ENCODE peak calls at places on chromosomes 1 and 21, in six cellular contexts. N is BJ; D is AG04450; J is neural crest cell; W is cardiac muscle cell; H is CD4-positive, alpha-beta T cell. B is an unnamed sample.
A peak's percentile ranks its signal among the peaks of the same experiment; 100 is the strongest.

GRCh38 chr21:37684577-37684976 is 231.7 kb downstream of the KCNJ6 start:
- DNase-seq in W (no peak), H (no peak), D (no peak), J (no peak), N (no peak), B (no peak)

GRCh38 chr1:208174736-208175507 is 69.3 kb downstream of the PLXNA2 start:
- DNase-seq in H (no peak), N (no peak), W (no peak), D (no peak), J (no peak), B (no peak)

GRCh38 chr1:230191079-230191478 is 124.0 kb downstream of the GALNT2 start:
- DNase-seq in H (no peak), N (no peak), W (peak; percentile 48), J (no peak), D (no peak), B (no peak)

GRCh38 chr1:17574502-17574901 is 35.0 kb downstream of the ARHGEF10L start:
- DNase-seq in J (peak; percentile 22), H (no peak), W (no peak), N (no peak), D (no peak), B (no peak)

GRCh38 chr1:207327994-207328393 is 6.5 kb downstream of the CD55 start:
- DNase-seq in W (no peak), J (no peak), D (peak; percentile 37), H (no peak), N (no peak), B (no peak)

GRCh38 chr21:45577806-45578801 is 35.9 kb upstream of the SLC19A1 start:
- DNase-seq in N (no peak), W (no peak), D (no peak), H (no peak), J (no peak), B (no peak)

GRCh38 chr1:175132456-175132855 is 60.1 kb downstream of the KIAA0040 start:
- DNase-seq in J (no peak), D (no peak), W (no peak), H (no peak), N (peak; percentile 52), B (no peak)

GRCh38 chr1:41236781-41237180 is 5.3 kb downstream of the SCMH1 start:
- DNase-seq in W (no peak), D (no peak), N (no peak), H (no peak), J (no peak), B (no peak)

GRCh38 chr1:40861227-40862003 is 748 bp downstream of the CITED4 start:
- DNase-seq in D (no peak), J (no peak), N (no peak), W (peak; percentile 68), H (peak; percentile 15), B (peak; percentile 59)

GRCh38 chr1:22207605-22208264 is 64.8 kb upstream of the WNT4 start:
- DNase-seq in N (no peak), W (no peak), H (no peak), D (no peak), J (no peak), B (no peak)

GRCh38 chr1:228017356-228018124 is 10.7 kb downstream of the WNT3A start:
- DNase-seq in H (no peak), W (no peak), D (no peak), J (no peak), N (no peak), B (no peak)

GRCh38 chr1:41891403-41891896 is 27.3 kb downstream of the HIVEP3 start:
- DNase-seq in J (no peak), N (no peak), D (no peak), H (peak; percentile 54), W (no peak), B (peak; percentile 76)

GRCh38 chr1:246417152-246417812 is 89.8 kb downstream of the SMYD3 start:
- DNase-seq in H (no peak), N (no peak), J (no peak), W (no peak), D (no peak), B (no peak)

GRCh38 chr1:205232122-205232820 is 4.5 kb downstream of the TMCC2 start:
- DNase-seq in N (no peak), D (no peak), W (no peak), H (no peak), J (no peak), B (no peak)

GRCh38 chr21:23543334-23543733 is 2063.9 kb downstream of the MRPL39 start:
- DNase-seq in H (no peak), J (no peak), N (no peak), W (no peak), D (no peak), B (no peak)

GRCh38 chr1:231480008-231480407 is 48.5 kb upstream of the TSNAX start:
- DNase-seq in J (no peak), W (no peak), D (no peak), H (no peak), N (no peak), B (no peak)

DNA sequence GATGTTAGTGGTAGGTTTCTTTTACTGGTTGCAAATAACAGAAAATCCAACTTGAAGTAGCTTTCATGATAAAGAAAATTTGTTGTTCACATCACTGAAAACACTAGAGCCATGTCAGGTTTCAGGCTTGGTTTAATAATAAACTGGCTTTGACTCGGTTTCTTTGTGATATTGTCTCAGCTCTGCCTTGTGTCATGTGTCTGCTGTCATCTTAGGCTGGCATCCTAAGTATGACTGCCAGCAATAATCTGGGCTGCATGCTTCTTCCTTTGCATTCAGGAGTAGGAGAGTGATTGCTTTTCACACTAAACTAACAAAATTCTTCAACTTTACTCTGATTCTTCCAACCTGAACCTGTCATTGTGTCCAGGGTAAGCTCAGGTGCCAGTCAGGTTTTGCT is 474.0 kb upstream of the B3GALT2 start:
- DNase-seq in W (no peak), H (no peak), N (no peak), J (no peak), D (no peak), B (no peak)
- TF ChIP-seq CTCF in W (no peak), H (no peak), N (no peak), J (no peak), D (no peak), B (no peak)

GRCh38 chr1:59016390-59016789 is 232.5 kb upstream of the JUN start:
- DNase-seq in N (no peak), W (no peak), D (no peak), H (no peak), J (no peak), B (no peak)
- TF ChIP-seq CTCF in N (no peak), W (no peak), D (no peak), H (no peak), J (no peak), B (no peak)

GRCh38 chr1:63190171-63190570 is 132.2 kb upstream of the FOXD3 start:
- DNase-seq in J (no peak), D (no peak), N (no peak), H (no peak), W (no peak), B (no peak)

GRCh38 chr1:63189677-63190076 is 132.7 kb upstream of the FOXD3 start:
- DNase-seq in W (no peak), J (no peak), N (no peak), H (no peak), D (no peak), B (no peak)
- TF ChIP-seq CTCF in W (no peak), J (peak; percentile 48), N (peak; percentile 11), H (no peak), D (peak; percentile 23), B (no peak)

GRCh38 chr1:117003253-117003875 is 1.8 kb downstream of the CD101 start:
- DNase-seq in N (no peak), H (no peak), W (no peak), D (no peak), J (no peak), B (no peak)
- TF ChIP-seq CTCF in N (no peak), H (no peak), W (no peak), D (no peak), J (no peak), B (no peak)

DNA sequence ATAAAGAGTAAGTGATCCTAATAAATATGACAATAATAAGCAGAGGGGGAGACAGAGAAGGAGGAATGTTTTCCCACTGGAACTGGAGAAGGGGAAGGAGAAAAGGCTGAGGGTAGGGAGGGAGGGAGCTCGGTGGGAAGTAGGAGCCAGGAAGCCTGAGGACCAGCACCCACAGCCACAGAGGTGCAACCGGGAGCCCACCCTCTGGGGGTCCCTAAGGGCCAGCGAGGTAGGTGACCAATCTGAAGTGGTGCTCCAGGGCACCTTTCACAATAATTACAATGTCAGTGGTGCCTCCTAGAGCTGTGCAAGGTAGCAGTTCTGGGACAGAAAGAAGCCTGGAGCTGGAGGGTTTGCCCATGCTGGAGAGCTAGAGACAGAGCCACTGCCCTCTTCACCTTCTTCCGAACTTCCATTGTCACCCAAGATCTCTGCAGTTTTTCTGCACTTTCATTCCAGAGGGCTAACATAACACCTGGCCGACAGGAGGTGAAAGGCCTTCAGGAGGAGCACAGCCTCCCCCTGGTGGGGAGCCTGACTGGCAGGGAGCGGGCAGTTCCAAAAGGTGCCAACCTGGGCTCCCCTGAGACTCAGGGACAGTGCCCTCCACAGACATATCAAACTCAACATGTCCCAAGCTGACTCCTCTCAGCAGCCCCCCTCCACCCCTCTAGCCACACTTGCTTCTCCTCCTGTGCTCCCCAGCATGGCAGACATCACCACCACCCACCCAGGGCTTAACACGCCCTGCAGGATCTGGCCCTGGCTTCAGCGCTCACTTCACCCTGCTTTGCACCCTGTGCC is 4.0 kb upstream of the AHCYL1 start:
- DNase-seq in D (no peak), H (no peak), W (peak; percentile 40), N (no peak), J (no peak), B (no peak)
- TF ChIP-seq CTCF in D (peak; percentile 54), H (no peak), W (peak; percentile 44), N (peak; percentile 50), J (no peak), B (no peak)

B was measured in GM20000.